ENCODE peak calls at places on chromosome 18, in ten cellular contexts. One of them, this sample, is unnamed.

GRCh38 chr18:10140461-10140911 is 226.7 kb downstream of the VAPA start:
- DNase-seq in NB4: peak; percentile 87
- DNase-seq in endothelial cell: no peak
- DNase-seq in AG04450: no peak
- DNase-seq in CD8-positive, alpha-beta T cell: no peak
- DNase-seq in dorsolateral prefrontal cortex: no peak
- DNase-seq in neural progenitor cell: no peak
- DNase-seq in stomach: no peak
- DNase-seq in WERI-Rb-1: no peak
- DNase-seq in fibroblast of pulmonary artery: no peak
- DNase-seq in this sample: peak; percentile 60

GRCh38 chr18:8232791-8233190 is 376.4 kb upstream of the RAB12 start:
- DNase-seq in neural progenitor cell: no peak
- DNase-seq in AG04450: no peak
- DNase-seq in dorsolateral prefrontal cortex: no peak
- DNase-seq in endothelial cell: no peak
- DNase-seq in NB4: no peak
- DNase-seq in CD8-positive, alpha-beta T cell: no peak
- DNase-seq in fibroblast of pulmonary artery: no peak
- DNase-seq in stomach: no peak
- DNase-seq in WERI-Rb-1: no peak
- DNase-seq in this sample: no peak

GRCh38 chr18:70377317-70377799 is 88.5 kb downstream of the SOCS6 start:
- DNase-seq in CD8-positive, alpha-beta T cell: no peak
- DNase-seq in stomach: no peak
- DNase-seq in AG04450: no peak
- DNase-seq in WERI-Rb-1: no peak
- DNase-seq in endothelial cell: no peak
- DNase-seq in neural progenitor cell: no peak
- DNase-seq in fibroblast of pulmonary artery: peak; percentile 16
- DNase-seq in NB4: no peak
- DNase-seq in dorsolateral prefrontal cortex: no peak
- DNase-seq in this sample: no peak

GRCh38 chr18:49565656-49566055 is 3.8 kb downstream of the LIPG start:
- DNase-seq in endothelial cell: no peak
- DNase-seq in NB4: no peak
- DNase-seq in AG04450: no peak
- DNase-seq in dorsolateral prefrontal cortex: peak; percentile 54
- DNase-seq in stomach: peak; percentile 82
- DNase-seq in fibroblast of pulmonary artery: peak; percentile 77
- DNase-seq in neural progenitor cell: peak; percentile 63
- DNase-seq in CD8-positive, alpha-beta T cell: no peak
- DNase-seq in WERI-Rb-1: peak; percentile 45
- DNase-seq in this sample: no peak

GRCh38 chr18:43919565-43919964 is 642.3 kb upstream of the SYT4 start:
- DNase-seq in AG04450: no peak
- DNase-seq in CD8-positive, alpha-beta T cell: no peak
- DNase-seq in dorsolateral prefrontal cortex: no peak
- DNase-seq in stomach: no peak
- DNase-seq in fibroblast of pulmonary artery: peak; percentile 58
- DNase-seq in endothelial cell: no peak
- DNase-seq in WERI-Rb-1: no peak
- DNase-seq in neural progenitor cell: no peak
- DNase-seq in NB4: no peak
- DNase-seq in this sample: no peak

GRCh38 chr18:51137891-51138290 is 59.6 kb downstream of the MEX3C start:
- DNase-seq in WERI-Rb-1: no peak
- DNase-seq in NB4: no peak
- DNase-seq in AG04450: no peak
- DNase-seq in dorsolateral prefrontal cortex: no peak
- DNase-seq in neural progenitor cell: no peak
- DNase-seq in CD8-positive, alpha-beta T cell: no peak
- DNase-seq in fibroblast of pulmonary artery: no peak
- DNase-seq in stomach: no peak
- DNase-seq in endothelial cell: no peak
- DNase-seq in this sample: no peak

GRCh38 chr18:7191736-7192135 is 39.2 kb upstream of the LRRC30 start:
- DNase-seq in neural progenitor cell: no peak
- DNase-seq in endothelial cell: no peak
- DNase-seq in WERI-Rb-1: no peak
- DNase-seq in NB4: no peak
- DNase-seq in AG04450: no peak
- DNase-seq in fibroblast of pulmonary artery: no peak
- DNase-seq in CD8-positive, alpha-beta T cell: no peak
- DNase-seq in dorsolateral prefrontal cortex: no peak
- DNase-seq in stomach: no peak
- DNase-seq in this sample: no peak

GRCh38 chr18:44955825-44956224 is 275.1 kb downstream of the SETBP1 start:
- DNase-seq in endothelial cell: no peak
- DNase-seq in NB4: no peak
- DNase-seq in CD8-positive, alpha-beta T cell: no peak
- DNase-seq in WERI-Rb-1: no peak
- DNase-seq in fibroblast of pulmonary artery: no peak
- DNase-seq in stomach: no peak
- DNase-seq in dorsolateral prefrontal cortex: no peak
- DNase-seq in neural progenitor cell: no peak
- DNase-seq in AG04450: no peak
- DNase-seq in this sample: no peak

GRCh38 chr18:10013621-10014543 is 100.1 kb downstream of the VAPA start:
- DNase-seq in AG04450: no peak
- DNase-seq in stomach: no peak
- DNase-seq in fibroblast of pulmonary artery: no peak
- DNase-seq in dorsolateral prefrontal cortex: no peak
- DNase-seq in CD8-positive, alpha-beta T cell: no peak
- DNase-seq in neural progenitor cell: no peak
- DNase-seq in WERI-Rb-1: no peak
- DNase-seq in NB4: no peak
- DNase-seq in endothelial cell: no peak
- DNase-seq in this sample: no peak

GRCh38 chr18:39586696-39587095 is 2021.1 kb upstream of the CELF4 start:
- DNase-seq in neural progenitor cell: no peak
- DNase-seq in endothelial cell: no peak
- DNase-seq in WERI-Rb-1: no peak
- DNase-seq in NB4: no peak
- DNase-seq in fibroblast of pulmonary artery: no peak
- DNase-seq in AG04450: no peak
- DNase-seq in CD8-positive, alpha-beta T cell: no peak
- DNase-seq in stomach: no peak
- DNase-seq in dorsolateral prefrontal cortex: no peak
- DNase-seq in this sample: no peak

DNA sequence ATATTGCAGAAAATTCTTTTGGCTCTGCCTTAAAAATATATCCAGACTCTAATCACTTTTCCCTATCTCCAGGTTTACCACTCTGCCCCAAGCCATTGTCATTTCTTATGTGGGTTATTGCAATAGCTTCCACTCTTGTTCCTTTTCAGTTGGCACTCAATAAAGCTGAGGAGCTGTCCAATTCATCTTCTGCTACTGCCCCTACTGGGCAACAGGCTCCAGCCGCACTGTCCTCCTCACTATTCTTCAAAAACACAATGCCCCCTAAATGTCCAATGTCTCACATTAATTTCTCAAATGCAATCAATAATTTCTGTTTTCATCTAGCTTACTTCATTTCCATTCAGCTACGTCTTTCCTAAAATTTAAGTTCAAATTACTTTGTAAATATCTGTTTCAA is 1262.5 kb upstream of the CDH2 start:
- DNase-seq in AG04450: no peak
- DNase-seq in endothelial cell: no peak
- DNase-seq in neural progenitor cell: peak; percentile 4
- DNase-seq in WERI-Rb-1: no peak
- DNase-seq in CD8-positive, alpha-beta T cell: no peak
- DNase-seq in dorsolateral prefrontal cortex: no peak
- DNase-seq in fibroblast of pulmonary artery: no peak
- DNase-seq in stomach: no peak
- DNase-seq in NB4: no peak
- DNase-seq in this sample: no peak
- TF ChIP-seq CTCF in AG04450: peak; percentile 29
- TF ChIP-seq CTCF in endothelial cell: no peak
- TF ChIP-seq CTCF in neural progenitor cell: peak; percentile 36
- TF ChIP-seq CTCF in WERI-Rb-1: no peak
- TF ChIP-seq CTCF in CD8-positive, alpha-beta T cell: no peak
- TF ChIP-seq CTCF in dorsolateral prefrontal cortex: no peak
- TF ChIP-seq CTCF in fibroblast of pulmonary artery: peak; percentile 28
- TF ChIP-seq CTCF in stomach: no peak
- TF ChIP-seq CTCF in NB4: no peak
- TF ChIP-seq CTCF in this sample: no peak

GRCh38 chr18:26504831-26505230 is 43.5 kb downstream of the KCTD1 start:
- DNase-seq in stomach: no peak
- DNase-seq in fibroblast of pulmonary artery: no peak
- DNase-seq in neural progenitor cell: no peak
- DNase-seq in AG04450: no peak
- DNase-seq in dorsolateral prefrontal cortex: no peak
- DNase-seq in WERI-Rb-1: no peak
- DNase-seq in NB4: no peak
- DNase-seq in endothelial cell: no peak
- DNase-seq in CD8-positive, alpha-beta T cell: no peak
- DNase-seq in this sample: no peak

GRCh38 chr18:26515643-26516495 is 32.5 kb downstream of the KCTD1 start:
- DNase-seq in CD8-positive, alpha-beta T cell: no peak
- DNase-seq in NB4: no peak
- DNase-seq in dorsolateral prefrontal cortex: no peak
- DNase-seq in endothelial cell: no peak
- DNase-seq in fibroblast of pulmonary artery: no peak
- DNase-seq in stomach: no peak
- DNase-seq in WERI-Rb-1: no peak
- DNase-seq in neural progenitor cell: no peak
- DNase-seq in AG04450: no peak
- DNase-seq in this sample: no peak

GRCh38 chr18:26506012-26506411 is 42.3 kb downstream of the KCTD1 start:
- DNase-seq in CD8-positive, alpha-beta T cell: no peak
- DNase-seq in NB4: no peak
- DNase-seq in fibroblast of pulmonary artery: no peak
- DNase-seq in AG04450: no peak
- DNase-seq in stomach: peak; percentile 29
- DNase-seq in WERI-Rb-1: no peak
- DNase-seq in neural progenitor cell: no peak
- DNase-seq in endothelial cell: no peak
- DNase-seq in dorsolateral prefrontal cortex: no peak
- DNase-seq in this sample: no peak

GRCh38 chr18:26511339-26512071 is 36.8 kb downstream of the KCTD1 start:
- DNase-seq in WERI-Rb-1: no peak
- DNase-seq in stomach: no peak
- DNase-seq in AG04450: no peak
- DNase-seq in fibroblast of pulmonary artery: no peak
- DNase-seq in dorsolateral prefrontal cortex: no peak
- DNase-seq in endothelial cell: no peak
- DNase-seq in CD8-positive, alpha-beta T cell: no peak
- DNase-seq in neural progenitor cell: no peak
- DNase-seq in NB4: no peak
- DNase-seq in this sample: no peak

DNA sequence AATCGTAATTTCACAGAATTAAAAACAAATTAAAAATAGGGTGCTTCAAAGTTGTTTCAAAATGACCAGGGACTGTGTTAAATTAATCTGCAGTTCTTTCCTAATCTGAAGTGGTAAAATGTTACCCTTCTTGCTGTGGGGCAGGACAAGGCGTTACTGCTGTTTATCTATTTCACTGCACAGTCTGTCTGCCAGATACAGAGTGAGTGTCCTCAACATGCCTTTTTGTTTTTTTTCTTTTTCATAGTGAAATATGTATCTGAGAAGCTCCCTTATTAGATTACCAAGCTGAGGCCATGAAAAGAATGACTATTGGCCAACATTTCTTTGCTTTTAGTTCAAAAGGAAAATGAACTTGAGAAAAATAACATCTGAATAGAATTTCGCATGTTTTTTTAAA is 38.0 kb downstream of the KCTD1 start:
- DNase-seq in AG04450: no peak
- DNase-seq in WERI-Rb-1: no peak
- DNase-seq in NB4: no peak
- DNase-seq in stomach: no peak
- DNase-seq in dorsolateral prefrontal cortex: no peak
- DNase-seq in neural progenitor cell: no peak
- DNase-seq in endothelial cell: no peak
- DNase-seq in fibroblast of pulmonary artery: peak; percentile 7
- DNase-seq in CD8-positive, alpha-beta T cell: no peak
- DNase-seq in this sample: no peak
- TF ChIP-seq CTCF in AG04450: no peak
- TF ChIP-seq CTCF in WERI-Rb-1: no peak
- TF ChIP-seq CTCF in NB4: no peak
- TF ChIP-seq CTCF in stomach: no peak
- TF ChIP-seq CTCF in dorsolateral prefrontal cortex: no peak
- TF ChIP-seq CTCF in neural progenitor cell: no peak
- TF ChIP-seq CTCF in endothelial cell: no peak
- TF ChIP-seq CTCF in fibroblast of pulmonary artery: no peak
- TF ChIP-seq CTCF in CD8-positive, alpha-beta T cell: no peak
- TF ChIP-seq CTCF in this sample: no peak

GRCh38 chr18:63022429-63023022 is 297.0 kb downstream of the BCL2 start:
- DNase-seq in neural progenitor cell: peak; percentile 59
- DNase-seq in AG04450: no peak
- DNase-seq in endothelial cell: peak; percentile 67
- DNase-seq in CD8-positive, alpha-beta T cell: no peak
- DNase-seq in stomach: no peak
- DNase-seq in NB4: peak; percentile 21
- DNase-seq in dorsolateral prefrontal cortex: no peak
- DNase-seq in fibroblast of pulmonary artery: no peak
- DNase-seq in WERI-Rb-1: no peak
- DNase-seq in this sample: no peak
- TF ChIP-seq CTCF in neural progenitor cell: peak; percentile 73
- TF ChIP-seq CTCF in AG04450: peak; percentile 45
- TF ChIP-seq CTCF in endothelial cell: peak; percentile 75
- TF ChIP-seq CTCF in CD8-positive, alpha-beta T cell: no peak
- TF ChIP-seq CTCF in stomach: no peak
- TF ChIP-seq CTCF in NB4: peak; percentile 34
- TF ChIP-seq CTCF in dorsolateral prefrontal cortex: peak; percentile 26
- TF ChIP-seq CTCF in fibroblast of pulmonary artery: peak; percentile 35
- TF ChIP-seq CTCF in WERI-Rb-1: peak; percentile 79
- TF ChIP-seq CTCF in this sample: no peak

GRCh38 chr18:12309683-12310198 is 1.7 kb downstream of the TUBB6 start:
- DNase-seq in neural progenitor cell: no peak
- DNase-seq in WERI-Rb-1: no peak
- DNase-seq in AG04450: no peak
- DNase-seq in NB4: no peak
- DNase-seq in endothelial cell: no peak
- DNase-seq in stomach: no peak
- DNase-seq in CD8-positive, alpha-beta T cell: no peak
- DNase-seq in fibroblast of pulmonary artery: peak; percentile 50
- DNase-seq in dorsolateral prefrontal cortex: no peak
- DNase-seq in this sample: no peak

GRCh38 chr18:12307251-12307736 is 747 bp upstream of the TUBB6 start:
- DNase-seq in NB4: peak; percentile 79
- DNase-seq in neural progenitor cell: peak; percentile 77
- DNase-seq in CD8-positive, alpha-beta T cell: no peak
- DNase-seq in stomach: no peak
- DNase-seq in endothelial cell: peak; percentile 58
- DNase-seq in WERI-Rb-1: no peak
- DNase-seq in fibroblast of pulmonary artery: peak; percentile 78
- DNase-seq in dorsolateral prefrontal cortex: no peak
- DNase-seq in AG04450: no peak
- DNase-seq in this sample: no peak

GRCh38 chr18:12308386-12309100 is 502 bp downstream of the TUBB6 start:
- DNase-seq in endothelial cell: peak; percentile 66
- DNase-seq in fibroblast of pulmonary artery: peak; percentile 92
- DNase-seq in neural progenitor cell: peak; percentile 87
- DNase-seq in AG04450: peak; percentile 71
- DNase-seq in CD8-positive, alpha-beta T cell: no peak
- DNase-seq in stomach: peak; percentile 70
- DNase-seq in NB4: peak; percentile 86
- DNase-seq in WERI-Rb-1: peak; percentile 48
- DNase-seq in dorsolateral prefrontal cortex: no peak
- DNase-seq in this sample: peak; percentile 95

GRCh38 chr18:12306752-12307151 is 1.3 kb upstream of the TUBB6 start:
- DNase-seq in endothelial cell: no peak
- DNase-seq in neural progenitor cell: no peak
- DNase-seq in stomach: no peak
- DNase-seq in AG04450: no peak
- DNase-seq in dorsolateral prefrontal cortex: no peak
- DNase-seq in NB4: no peak
- DNase-seq in WERI-Rb-1: no peak
- DNase-seq in CD8-positive, alpha-beta T cell: no peak
- DNase-seq in fibroblast of pulmonary artery: no peak
- DNase-seq in this sample: no peak

GRCh38 chr18:12307871-12308385 is at the start of gene TUBB6:
- DNase-seq in neural progenitor cell: peak; percentile 86
- DNase-seq in fibroblast of pulmonary artery: peak; percentile 84
- DNase-seq in NB4: peak; percentile 92
- DNase-seq in endothelial cell: peak; percentile 82
- DNase-seq in stomach: peak; percentile 47
- DNase-seq in WERI-Rb-1: peak; percentile 64
- DNase-seq in AG04450: no peak
- DNase-seq in CD8-positive, alpha-beta T cell: no peak
- DNase-seq in dorsolateral prefrontal cortex: no peak
- DNase-seq in this sample: peak; percentile 40
- TF ChIP-seq CTCF in neural progenitor cell: no peak
- TF ChIP-seq CTCF in fibroblast of pulmonary artery: no peak
- TF ChIP-seq CTCF in NB4: no peak
- TF ChIP-seq CTCF in endothelial cell: no peak
- TF ChIP-seq CTCF in stomach: no peak
- TF ChIP-seq CTCF in WERI-Rb-1: no peak
- TF ChIP-seq CTCF in AG04450: no peak
- TF ChIP-seq CTCF in CD8-positive, alpha-beta T cell: no peak
- TF ChIP-seq CTCF in dorsolateral prefrontal cortex: no peak
- TF ChIP-seq CTCF in this sample: peak; percentile 4

This sample was measured in upper lobe of left lung.